ENCODE peak calls at places on chromosomes 5 and 9, in five cellular contexts. H, K, E, G and C are unnamed samples.

GRCh38 chr5:107640568-107640967 is 30.2 kb downstream of the EFNA5 start:
- DNase-seq in H (no peak), K (no peak), E (no peak), G (no peak), C (no peak)

GRCh38 chr9:118395415-118395814 is 691.2 kb downstream of the TLR4 start:
- DNase-seq in H (no peak), K (peak), E (no peak), G (no peak), C (no peak)

GRCh38 chr5:29161897-29162296 is 2031.6 kb upstream of the CDH6 start:
- DNase-seq in H (no peak), K (no peak), E (no peak), G (no peak), C (no peak)

GRCh38 chr5:65762234-65762633 is 40.2 kb downstream of the NLN start:
- DNase-seq in H (no peak), K (no peak), E (no peak), G (no peak), C (no peak)

GRCh38 chr9:124259273-124260078 is 1.7 kb downstream of the NEK6 start:
- DNase-seq in H (no peak), K (no peak), E (peak), G (peak), C (peak)

GRCh38 chr9:86353591-86354047 is 591 bp downstream of the TUT7 start:
- DNase-seq in H (no peak), K (no peak), E (peak), G (peak), C (no peak)

GRCh38 chr9:33942471-33943083 is 106.1 kb downstream of the UBAP2 start:
- DNase-seq in H (no peak), K (no peak), E (peak), G (no peak), C (no peak)

GRCh38 chr9:123689701-123690428 is 240.1 kb downstream of the DENND1A start:
- DNase-seq in H (no peak), K (no peak), E (no peak), G (peak), C (no peak)

GRCh38 chr5:66342316-66342715 is 198.2 kb downstream of the SREK1 start:
- DNase-seq in H (no peak), K (no peak), E (no peak), G (no peak), C (no peak)

GRCh38 chr5:157748740-157749461 is 5.4 kb downstream of the LSM11 start:
- DNase-seq in H (no peak), K (no peak), E (no peak), G (peak), C (no peak)

GRCh38 chr5:8633706-8634105 is 764.8 kb downstream of the MTRR start:
- DNase-seq in H (no peak), K (no peak), E (no peak), G (no peak), C (no peak)

GRCh38 chr5:159764283-159764927 is 151.9 kb upstream of the ADRA1B start:
- DNase-seq in H (no peak), K (no peak), E (no peak), G (no peak), C (no peak)

GRCh38 chr9:36327903-36328302 is 69.7 kb upstream of the GNE start:
- DNase-seq in H (no peak), K (no peak), E (no peak), G (no peak), C (no peak)

GRCh38 chr9:131474711-131475110 is 28.0 kb upstream of the POMT1 start:
- DNase-seq in H (no peak), K (no peak), E (no peak), G (no peak), C (no peak)

GRCh38 chr5:134136771-134137170 is 22.3 kb downstream of the TCF7 start:
- DNase-seq in H (peak), K (no peak), E (no peak), G (no peak), C (no peak)

GRCh38 chr9:72396247-72397091 is 31.5 kb upstream of the ZFAND5 start:
- DNase-seq in H (no peak), K (no peak), E (peak), G (no peak), C (no peak)

GRCh38 chr5:149260761-149261160 is 10.9 kb upstream of the AFAP1L1 start:
- DNase-seq in H (no peak), K (no peak), E (no peak), G (no peak), C (no peak)

GRCh38 chr9:70407081-70407503 is 7.4 kb downstream of the KLF9 start:
- DNase-seq in H (no peak), K (no peak), E (no peak), G (no peak), C (no peak)

GRCh38 chr9:550267-550790 is 291.2 kb upstream of the DMRT1 start:
- DNase-seq in H (no peak), K (no peak), E (no peak), G (no peak), C (no peak)

GRCh38 chr9:107153336-107153735 is 129.7 kb upstream of the RAD23B start:
- DNase-seq in H (no peak), K (no peak), E (no peak), G (no peak), C (no peak)

GRCh38 chr9:6780690-6781089 is 22.9 kb downstream of the KDM4C start:
- DNase-seq in H (no peak), K (no peak), E (no peak), G (no peak), C (no peak)

GRCh38 chr5:75043736-75044264 is 8.6 kb downstream of the GCNT4 start:
- DNase-seq in H (no peak), K (no peak), E (no peak), G (no peak), C (no peak)

GRCh38 chr5:34695275-34696032 is 39.3 kb downstream of the RAI14 start:
- DNase-seq in H (no peak), K (no peak), E (no peak), G (no peak), C (no peak)

GRCh38 chr9:114288233-114289051 is 34.5 kb upstream of the ORM1 start:
- DNase-seq in H (peak), K (no peak), E (no peak), G (no peak), C (no peak)

GRCh38 chr9:114287763-114288232 is 35.1 kb upstream of the ORM1 start:
- DNase-seq in H (no peak), K (no peak), E (no peak), G (no peak), C (no peak)

GRCh38 chr9:114285166-114285867 is 37.6 kb upstream of the ORM1 start:
- DNase-seq in H (no peak), K (no peak), E (no peak), G (peak), C (no peak)

GRCh38 chr9:114286146-114286679 is 36.7 kb upstream of the ORM1 start:
- DNase-seq in H (peak), K (no peak), E (no peak), G (no peak), C (no peak)

GRCh38 chr9:114287001-114287762 is 35.7 kb upstream of the ORM1 start:
- DNase-seq in H (peak), K (no peak), E (no peak), G (no peak), C (no peak)
- TF ChIP-seq SRF in H (no peak), K (no peak), E (no peak), G (no peak), C (no peak)

GRCh38 chr5:90474235-90475107 is at the start of the genes MBLAC2 and POLR3G:
- DNase-seq in H (peak), K (peak), E (peak), G (peak), C (peak)
- TF ChIP-seq POLR2A in H (peak), K (peak), E (peak), G (peak), C (peak)

DNA sequence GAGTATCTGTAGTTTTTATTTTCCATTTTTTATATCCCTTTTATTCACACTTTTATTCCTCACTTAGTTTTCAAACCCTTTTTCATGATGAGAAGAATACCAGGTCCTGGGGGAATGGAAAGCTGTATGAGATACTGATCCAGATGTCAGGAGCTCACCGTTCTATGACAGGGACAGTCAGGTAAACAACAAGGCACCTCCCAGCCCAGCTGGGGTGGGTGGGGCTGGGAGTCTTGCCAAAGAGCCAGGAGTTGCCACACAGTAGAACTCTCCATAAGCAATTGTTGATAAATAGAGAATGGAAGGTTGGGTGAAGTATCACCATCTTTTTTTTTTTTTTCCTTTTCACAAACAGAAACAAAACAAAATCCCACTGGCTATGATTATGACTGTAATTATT is 225.8 kb downstream of the NSG2 start:
- DNase-seq in H (no peak), K (no peak), E (no peak), G (no peak), C (no peak)
- TF ChIP-seq SRF in H (no peak), K (no peak), E (no peak), G (no peak), C (no peak)

GRCh38 chr9:37694355-37694754 is 43.6 kb downstream of the FRMPD1 start:
- DNase-seq in H (no peak), K (no peak), E (no peak), G (no peak), C (no peak)

GRCh38 chr9:37693265-37693664 is 42.5 kb downstream of the FRMPD1 start:
- DNase-seq in H (no peak), K (no peak), E (no peak), G (no peak), C (no peak)

DNA sequence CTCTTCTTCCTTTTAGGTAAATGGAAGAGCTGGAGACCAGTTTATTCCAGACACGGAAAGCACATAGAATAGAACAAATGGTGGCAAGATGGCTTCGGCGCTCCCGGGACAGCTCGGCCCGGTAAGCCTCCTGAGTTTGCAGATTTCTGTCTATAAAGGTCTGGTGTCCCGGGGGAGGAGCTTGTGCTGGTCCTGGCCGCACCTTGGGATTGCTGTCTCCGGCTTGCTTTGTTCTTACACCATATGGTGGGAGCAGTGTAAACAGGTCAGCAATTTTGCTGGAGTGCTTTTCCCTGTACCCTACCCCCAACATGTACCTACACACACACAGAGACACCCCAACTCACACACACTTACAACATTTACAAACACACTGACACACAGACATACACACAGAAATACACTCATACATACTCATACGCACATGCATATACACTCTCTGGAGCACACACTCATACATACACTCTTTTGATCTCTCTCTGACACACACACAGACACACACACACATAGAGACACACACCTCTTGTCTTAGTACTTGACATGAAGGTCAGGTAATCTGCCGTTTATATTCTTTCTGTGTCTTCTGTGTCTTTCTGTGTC is 42.0 kb downstream of the FRMPD1 start:
- DNase-seq in H (no peak), K (no peak), E (no peak), G (no peak), C (no peak)
- TF ChIP-seq POLR2A in H (no peak), K (no peak), E (no peak), G (no peak), C (no peak)

GRCh38 chr5:140250386-140250785 is 52.5 kb downstream of the PFDN1 start:
- DNase-seq in H (no peak), K (no peak), E (no peak), G (no peak), C (no peak)

GRCh38 chr5:140252470-140253126 is 50.3 kb downstream of the PFDN1 start:
- DNase-seq in H (no peak), K (no peak), E (no peak), G (no peak), C (no peak)

GRCh38 chr5:140249536-140249935 is 53.4 kb downstream of the PFDN1 start:
- DNase-seq in H (no peak), K (no peak), E (no peak), G (no peak), C (no peak)

GRCh38 chr5:140253985-140254384 is 48.9 kb downstream of the PFDN1 start:
- DNase-seq in H (no peak), K (no peak), E (peak), G (no peak), C (no peak)

GRCh38 chr5:140251527-140251973 is 51.4 kb downstream of the PFDN1 start:
- DNase-seq in H (no peak), K (peak), E (no peak), G (no peak), C (peak)
- TF ChIP-seq SRF in H (no peak), K (no peak), E (no peak), G (no peak), C (no peak)

GRCh38 chr9:97411789-97412627 is at the start of gene TDRD7:
- DNase-seq in H (peak), K (peak), E (peak), G (peak), C (peak)
- TF ChIP-seq POLR2A in H (no peak), K (peak), E (no peak), G (no peak), C (no peak)

DNA sequence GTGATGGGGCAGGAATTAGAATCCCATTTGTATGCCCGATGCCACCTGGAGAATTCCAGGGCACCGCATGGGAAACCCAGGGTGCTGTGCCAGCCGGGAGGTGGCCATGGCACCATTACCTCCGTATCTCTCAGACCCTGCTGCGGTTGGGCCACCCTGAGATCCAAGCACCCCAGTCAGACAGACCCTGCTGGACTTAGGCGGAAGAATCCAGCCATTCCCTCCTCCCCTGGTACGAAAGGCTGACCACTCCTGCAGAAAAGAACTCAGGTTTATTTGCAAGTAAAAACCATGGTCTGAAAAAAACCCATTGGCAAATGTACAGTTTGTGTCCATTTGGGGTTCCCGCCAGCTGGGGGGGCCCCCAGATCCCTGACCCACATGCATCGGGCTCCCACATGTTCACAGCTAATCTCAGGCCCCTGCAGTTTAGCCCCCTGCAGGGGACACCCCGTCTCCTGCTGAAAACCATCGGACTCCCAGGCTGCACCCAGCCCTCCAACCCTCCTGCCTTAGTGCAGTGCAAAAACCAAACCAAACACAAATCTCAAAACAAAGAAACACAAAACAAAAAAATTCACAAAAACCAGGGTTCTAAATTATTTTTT is 23.6 kb upstream of the SARDH start:
- DNase-seq in H (no peak), K (no peak), E (no peak), G (no peak), C (no peak)
- TF ChIP-seq SRF in H (no peak), K (no peak), E (no peak), G (no peak), C (no peak)

GRCh38 chr9:134591082-134591571 is 50.5 kb upstream of the COL5A1 start:
- DNase-seq in H (no peak), K (no peak), E (no peak), G (no peak), C (no peak)
- TF ChIP-seq POLR2A in H (no peak), K (no peak), E (no peak), G (no peak), C (no peak)

DNA sequence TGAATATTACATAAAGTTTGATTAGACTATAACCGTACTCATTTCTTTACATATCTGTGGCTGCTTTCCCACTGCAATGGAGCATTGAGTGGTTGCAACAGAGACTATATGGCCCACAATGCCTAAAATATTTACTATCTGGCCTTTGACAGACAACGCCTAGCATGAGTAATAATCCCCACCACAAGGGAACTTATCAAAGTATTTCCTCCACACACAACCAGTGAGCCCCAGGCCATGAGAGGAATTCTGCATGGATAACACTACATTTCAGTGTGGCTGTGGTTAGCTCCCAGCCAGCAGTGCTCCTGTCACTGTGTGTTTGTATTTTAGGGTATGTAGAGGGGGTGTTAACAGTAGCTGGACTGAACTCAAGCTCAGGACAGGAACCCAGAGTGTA is 54.8 kb downstream of the FAM81B start:
- DNase-seq in H (no peak), K (no peak), E (no peak), G (peak), C (peak)
- TF ChIP-seq SRF in H (no peak), K (no peak), E (no peak), G (no peak), C (no peak)